ENCODE peak calls at places on chromosomes 11 and 22, in five cellular contexts. T is SW 1271; L is activated T-cell treated with anti-CD3 and anti-CD28 coated beads, Interleukin-2, amount 50 U/mL, for 1 hour; K is heart right ventricle; W is activated naive CD4-positive, alpha-beta T cell treated with anti-CD3 and anti-CD28 coated beads, Interleukin-2, amount 50 U/mL, for 16 hours. S is an unnamed sample.

GRCh38 chr11:9719949-9720646 is 56.2 kb downstream of the SWAP70 start:
- DNase-seq in T (no peak), L (no peak), K (no peak), W (no peak), S (no peak)

GRCh38 chr11:87076874-87077429 is 39.2 kb downstream of the TMEM135 start:
- DNase-seq in T (no peak), L (no peak), K (no peak), W (no peak), S (no peak)

GRCh38 chr22:47610281-47610680 is 847.8 kb downstream of the TBC1D22A start:
- DNase-seq in T (no peak), L (no peak), K (no peak), W (no peak), S (no peak)

GRCh38 chr11:43261775-43262174 is 50.0 kb upstream of the API5 start:
- DNase-seq in T (no peak), L (no peak), K (no peak), W (no peak), S (no peak)

GRCh38 chr22:46056169-46057041 is 79.4 kb upstream of the WNT7B start:
- DNase-seq in T (no peak), L (no peak), K (peak), W (no peak), S (peak)

GRCh38 chr11:15127341-15127740 is 12.6 kb downstream of the INSC start:
- DNase-seq in T (peak), L (no peak), K (no peak), W (no peak), S (no peak)

GRCh38 chr11:67118059-67118766 is 850 bp upstream of the KDM2A start:
- DNase-seq in T (no peak), L (peak), K (peak), W (peak), S (no peak)

GRCh38 chr22:36467042-36467810 is 14.2 kb downstream of the TXN2 start:
- DNase-seq in T (no peak), L (no peak), K (peak), W (no peak), S (peak)

GRCh38 chr22:30212363-30212995 is 34.1 kb downstream of the LIF start:
- DNase-seq in T (peak), L (no peak), K (peak), W (no peak), S (peak)

GRCh38 chr22:19085233-19086043 is 36.8 kb downstream of the DGCR2 start:
- DNase-seq in T (peak), L (no peak), K (no peak), W (no peak), S (no peak)

GRCh38 chr11:92576315-92576714 is 351.7 kb downstream of the FAT3 start:
- DNase-seq in T (no peak), L (no peak), K (no peak), W (no peak), S (no peak)

S was measured in left colon.